ENCODE peak calls at places on chromosomes 3 and 15, in five cellular contexts. U is astrocyte, W is GM23248, Y is neural progenitor cell, F is PC-3. J is an unnamed sample. For H3K4me1, the result is how much of the 10 kb centered on the place peaks cover.

GRCh38 chr3:29412117-29412516 is 131.2 kb downstream of the RBMS3 start:
- DNase-seq in U (peak), W (no peak), Y (no peak), F (no peak), J (no peak)

GRCh38 chr3:124250053-124250452 is 258.1 kb upstream of the ROPN1 start:
- DNase-seq in U (peak), W (no peak), Y (no peak), F (no peak), J (no peak)

GRCh38 chr3:110383356-110383755 is 688.3 kb upstream of the NECTIN3 start:
- DNase-seq in U (no peak), W (peak), Y (no peak), F (no peak), J (no peak)

GRCh38 chr15:33852570-33852969 is 115.7 kb upstream of the CHRM5 start:
- DNase-seq in U (peak), W (peak), Y (no peak), F (peak), J (peak)

GRCh38 chr3:127799476-127800222 is 22.7 kb downstream of the MGLL start:
- DNase-seq in U (peak), W (peak), Y (no peak), F (peak), J (no peak)

GRCh38 chr3:36700537-36701248 is 63.7 kb downstream of the DCLK3 start:
- DNase-seq in U (peak), W (peak), Y (peak), F (peak), J (peak)

GRCh38 chr15:51315726-51316125 is 22.7 kb downstream of the CYP19A1 start:
- DNase-seq in U (no peak), W (no peak), Y (no peak), F (no peak), J (no peak)

GRCh38 chr15:48774484-48774883 is 36.4 kb downstream of the CEP152 start:
- DNase-seq in U (peak), W (no peak), Y (no peak), F (no peak), J (no peak)

DNA sequence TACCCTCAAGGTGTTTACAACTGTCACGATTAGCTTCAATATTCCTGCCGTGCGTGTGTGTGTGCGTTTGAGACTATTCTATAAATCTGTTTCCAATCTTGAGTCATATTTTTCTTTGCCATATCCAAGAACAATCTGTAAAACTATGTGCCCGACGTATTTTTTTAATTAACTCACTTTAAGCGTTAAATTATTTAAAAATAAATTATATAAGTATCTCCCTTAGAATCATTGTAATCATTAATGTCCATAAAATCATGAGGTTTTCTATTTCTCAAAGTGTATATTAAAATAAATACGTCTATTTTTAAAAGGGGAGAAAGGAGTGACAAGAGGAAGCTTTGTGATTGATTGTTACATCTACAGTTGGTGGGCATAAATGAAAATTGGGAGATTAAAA is 2.9 kb downstream of the SETMAR start:
- DNase-seq in U (no peak), W (peak), Y (no peak), F (no peak), J (no peak)
- H2AFZ ChIP-seq in U (no peak), W (no peak), Y (no peak), F (no peak), J (no peak)

DNA sequence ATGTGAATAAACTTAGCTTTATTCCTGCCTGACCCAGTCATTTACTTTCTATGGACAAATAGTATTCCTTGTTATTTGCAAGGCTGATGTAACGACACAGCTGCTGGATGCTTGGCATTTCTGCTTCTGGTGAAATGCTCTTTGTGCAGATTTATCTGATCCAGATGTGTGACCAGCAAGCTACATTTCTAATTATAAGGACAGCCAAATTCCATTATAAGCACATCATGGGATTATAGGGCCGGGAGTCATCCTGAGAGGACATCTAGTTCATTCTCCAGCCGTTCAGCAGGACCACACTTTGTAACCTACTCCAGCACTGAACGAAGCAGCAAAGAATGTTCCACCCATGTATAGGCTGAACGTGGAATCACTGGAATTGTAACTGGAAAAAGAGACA is 42.9 kb downstream of the FNDC3B start:
- DNase-seq in U (peak), W (peak), Y (no peak), F (no peak), J (peak)
- H3K4me1 ChIP-seq in U (under half), W (half or more), Y (under half), F (under half), J (under half)

GRCh38 chr15:75712668-75713337 is at the start of gene CSPG4:
- DNase-seq in U (peak), W (peak), Y (peak), F (peak), J (peak)
- H3K4me3 ChIP-seq in U (peak), W (peak), Y (peak), F (peak), J (peak)

GRCh38 chr3:177282028-177282655 is 84.9 kb upstream of the TBL1XR1 start:
- DNase-seq in U (no peak), W (no peak), Y (no peak), F (no peak), J (no peak)

GRCh38 chr3:177283983-177284382 is 86.7 kb upstream of the TBL1XR1 start:
- DNase-seq in U (no peak), W (no peak), Y (no peak), F (no peak), J (no peak)

GRCh38 chr3:177286034-177286433 is 88.8 kb upstream of the TBL1XR1 start:
- DNase-seq in U (no peak), W (no peak), Y (no peak), F (peak), J (peak)

GRCh38 chr3:177287231-177287630 is 89.9 kb upstream of the TBL1XR1 start:
- DNase-seq in U (no peak), W (no peak), Y (no peak), F (no peak), J (no peak)

GRCh38 chr3:177284383-177284881 is 87.2 kb upstream of the TBL1XR1 start:
- DNase-seq in U (peak), W (peak), Y (peak), F (no peak), J (peak)
- H2AFZ ChIP-seq in U (peak), W (peak), Y (no peak), F (no peak), J (peak)

DNA sequence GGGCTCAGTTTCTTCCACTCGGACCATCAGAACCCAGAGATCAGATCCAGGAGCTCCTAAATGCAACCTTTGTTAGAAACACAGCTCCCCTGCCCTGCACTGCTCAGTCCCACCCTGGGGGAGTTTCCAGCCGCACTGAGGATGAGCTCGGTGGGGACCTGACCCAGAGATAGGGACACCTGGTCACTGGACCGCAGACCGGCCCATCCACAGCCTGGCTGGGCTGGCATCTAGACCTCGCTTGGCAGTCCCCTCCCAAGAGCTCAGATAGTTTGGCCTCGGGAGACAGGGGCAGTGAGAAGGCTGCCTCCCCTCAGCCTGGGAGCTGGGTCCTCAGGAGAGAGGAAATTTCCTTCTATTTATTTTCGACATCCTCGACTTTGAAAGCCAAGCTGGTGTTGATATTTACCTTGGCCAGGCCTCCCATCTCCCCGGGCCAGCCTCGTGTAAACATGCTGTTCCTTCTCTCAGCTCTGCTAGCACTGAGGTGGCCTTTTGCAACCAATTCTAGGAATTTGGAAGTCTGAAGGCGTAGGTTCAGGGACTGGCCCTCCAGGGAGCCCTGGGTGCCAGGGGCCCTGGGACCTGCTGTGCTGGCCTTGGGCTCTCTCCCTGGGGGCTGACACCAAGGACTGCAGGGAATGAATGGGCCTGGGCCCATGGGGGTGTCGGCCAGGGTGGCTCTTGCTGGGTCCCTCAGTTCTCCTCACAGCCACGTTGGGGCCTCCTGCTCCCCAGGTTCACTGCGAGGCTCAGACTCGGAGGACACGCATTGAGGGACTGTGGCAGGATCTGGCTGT is 90.1 kb downstream of the VGLL4 start:
- DNase-seq in U (no peak), W (no peak), Y (no peak), F (no peak), J (no peak)
- H3K4me1 ChIP-seq in U (under half), W (half or more), Y (under half), F (under half), J (under half)

J was measured in hepatocyte.